ENCODE peak calls at places on chromosomes 2 and 18, in ten cellular contexts. X, R, D, U, O, Z, F, V, E and I are unnamed samples.

GRCh38 chr2:189579585-189579984 is 1.0 kb downstream of the SLC40A1 start:
- DNase-seq in X (no peak), R (no peak), D (peak), U (peak), O (no peak), Z (peak), F (no peak), V (no peak), E (no peak), I (no peak)

GRCh38 chr2:202541137-202541536 is 93.6 kb upstream of the FAM117B start:
- DNase-seq in X (no peak), R (no peak), D (no peak), U (no peak), O (no peak), Z (no peak), F (no peak), V (peak), E (no peak), I (no peak)

GRCh38 chr2:48266698-48267097 is 263.3 kb upstream of the STON1 start:
- DNase-seq in X (no peak), R (no peak), D (no peak), U (no peak), O (no peak), Z (no peak), F (no peak), V (no peak), E (no peak), I (no peak)

GRCh38 chr18:57789759-57790158 is 13.4 kb downstream of the ATP8B1 start:
- DNase-seq in X (no peak), R (no peak), D (no peak), U (peak), O (no peak), Z (no peak), F (no peak), V (no peak), E (no peak), I (no peak)

GRCh38 chr2:20196053-20196880 is 28.7 kb downstream of the SDC1 start:
- DNase-seq in X (no peak), R (no peak), D (no peak), U (no peak), O (no peak), Z (no peak), F (no peak), V (no peak), E (no peak), I (no peak)

GRCh38 chr2:42942214-42942989 is 150.0 kb upstream of the HAAO start:
- DNase-seq in X (no peak), R (no peak), D (no peak), U (no peak), O (no peak), Z (no peak), F (no peak), V (no peak), E (no peak), I (no peak)

GRCh38 chr2:209648714-209649113 is 122.9 kb upstream of the UNC80 start:
- DNase-seq in X (no peak), R (no peak), D (peak), U (peak), O (no peak), Z (no peak), F (no peak), V (peak), E (no peak), I (no peak)

GRCh38 chr2:47016172-47016913 is 100.7 kb upstream of the MCFD2 start:
- DNase-seq in X (no peak), R (peak), D (peak), U (peak), O (no peak), Z (peak), F (no peak), V (peak), E (no peak), I (peak)

GRCh38 chr2:144836635-144837350 is 316.9 kb upstream of the ZEB2 start:
- DNase-seq in X (no peak), R (no peak), D (peak), U (peak), O (no peak), Z (peak), F (no peak), V (peak), E (no peak), I (no peak)

GRCh38 chr2:45469314-45470099 is 141.6 kb downstream of the SRBD1 start:
- DNase-seq in X (no peak), R (no peak), D (peak), U (peak), O (no peak), Z (no peak), F (no peak), V (no peak), E (no peak), I (no peak)

GRCh38 chr2:67570626-67571025 is 173.5 kb downstream of the ETAA1 start:
- DNase-seq in X (no peak), R (no peak), D (no peak), U (no peak), O (no peak), Z (no peak), F (no peak), V (no peak), E (no peak), I (no peak)

GRCh38 chr18:60122339-60122738 is 222.5 kb downstream of the PMAIP1 start:
- DNase-seq in X (no peak), R (no peak), D (no peak), U (no peak), O (no peak), Z (no peak), F (no peak), V (no peak), E (no peak), I (no peak)

GRCh38 chr2:120861191-120861575 is 125.5 kb downstream of the GLI2 start:
- DNase-seq in X (no peak), R (no peak), D (no peak), U (peak), O (peak), Z (no peak), F (no peak), V (peak), E (no peak), I (no peak)

GRCh38 chr2:2879071-2879470 is 498.5 kb downstream of the EIPR1 start:
- DNase-seq in X (no peak), R (no peak), D (no peak), U (no peak), O (no peak), Z (no peak), F (no peak), V (no peak), E (no peak), I (no peak)

GRCh38 chr2:154173919-154174318 is 302.2 kb downstream of the GALNT13 start:
- DNase-seq in X (no peak), R (no peak), D (no peak), U (no peak), O (no peak), Z (peak), F (no peak), V (no peak), E (no peak), I (no peak)

GRCh38 chr2:38997784-38998183 is 108.1 kb downstream of the ARHGEF33 start:
- DNase-seq in X (no peak), R (peak), D (peak), U (peak), O (no peak), Z (no peak), F (no peak), V (peak), E (no peak), I (peak)

GRCh38 chr2:207385076-207385475 is 144.7 kb upstream of the CREB1 start:
- DNase-seq in X (no peak), R (no peak), D (no peak), U (no peak), O (no peak), Z (no peak), F (no peak), V (no peak), E (no peak), I (no peak)

GRCh38 chr2:101367508-101367907 is 19.8 kb downstream of the CREG2 start:
- DNase-seq in X (no peak), R (no peak), D (no peak), U (no peak), O (no peak), Z (peak), F (no peak), V (no peak), E (no peak), I (no peak)

GRCh38 chr2:86039963-86040655 is 65.6 kb downstream of the POLR1A start:
- DNase-seq in X (no peak), R (no peak), D (no peak), U (no peak), O (peak), Z (no peak), F (no peak), V (no peak), E (peak), I (no peak)

GRCh38 chr2:68185541-68186164 is 28.0 kb downstream of the PNO1 start:
- DNase-seq in X (peak), R (peak), D (peak), U (peak), O (no peak), Z (peak), F (peak), V (peak), E (peak), I (no peak)

GRCh38 chr2:64742678-64743077 is 89.0 kb upstream of the SERTAD2 start:
- DNase-seq in X (no peak), R (no peak), D (no peak), U (peak), O (no peak), Z (no peak), F (no peak), V (no peak), E (no peak), I (no peak)

GRCh38 chr2:135820003-135820618 is 16.9 kb downstream of the LCT start:
- DNase-seq in X (peak), R (no peak), D (no peak), U (peak), O (no peak), Z (no peak), F (peak), V (peak), E (no peak), I (no peak)

GRCh38 chr2:120177973-120178372 is 45.2 kb downstream of the TMEM185B start:
- DNase-seq in X (no peak), R (no peak), D (no peak), U (no peak), O (no peak), Z (no peak), F (no peak), V (no peak), E (no peak), I (no peak)

GRCh38 chr2:99787762-99788382 is 298.1 kb upstream of the REV1 start:
- DNase-seq in X (no peak), R (no peak), D (no peak), U (no peak), O (no peak), Z (no peak), F (no peak), V (no peak), E (no peak), I (no peak)

GRCh38 chr2:190355968-190356657 is 12.7 kb downstream of the INPP1 start:
- DNase-seq in X (no peak), R (no peak), D (no peak), U (no peak), O (no peak), Z (no peak), F (no peak), V (no peak), E (no peak), I (no peak)